ENCODE peak calls at places on chromosomes 6 and 20, in four cellular contexts. V is H1, C is HepG2, K is GM12878. Q is an unnamed sample.
A peak's percentile ranks its signal among the peaks of the same experiment; 100 is the strongest.

GRCh38 chr20:54254596-54254995 is 46.7 kb downstream of the PFDN4 start:
- DNase-seq in V (no peak), C (no peak), K (no peak), Q (no peak)

GRCh38 chr20:34570859-34571306 is 12.4 kb downstream of the MAP1LC3A start:
- DNase-seq in V (no peak), C (no peak), K (no peak), Q (no peak)

GRCh38 chr6:123715243-123715863 is 78.6 kb upstream of the TRDN start:
- DNase-seq in V (no peak), C (peak; percentile 39), K (no peak), Q (peak; percentile 6)

GRCh38 chr20:64233725-64234124 is 21.8 kb upstream of the PCMTD2 start:
- DNase-seq in V (no peak), C (no peak), K (no peak), Q (no peak)

GRCh38 chr6:12751694-12752304 is 35.2 kb downstream of the PHACTR1 start:
- DNase-seq in V (no peak), C (peak; percentile 35), K (no peak), Q (no peak)

GRCh38 chr20:3233991-3234498 is 4.9 kb downstream of the SLC4A11 start:
- DNase-seq in V (no peak), C (no peak), K (no peak), Q (no peak)

GRCh38 chr6:34547921-34548644 is 8.0 kb downstream of the SPDEF start:
- DNase-seq in V (no peak), C (no peak), K (no peak), Q (no peak)

GRCh38 chr6:56314683-56315523 is 67.5 kb upstream of the COL21A1 start:
- DNase-seq in V (no peak), C (peak; percentile 47), K (no peak), Q (peak; percentile 20)

GRCh38 chr6:65903992-65904391 is 197.0 kb upstream of the EYS start:
- DNase-seq in V (no peak), C (no peak), K (no peak), Q (no peak)

GRCh38 chr6:106186172-106186571 is 100.0 kb downstream of the PRDM1 start:
- DNase-seq in V (no peak), C (no peak), K (no peak), Q (no peak)

GRCh38 chr20:59163641-59164530 is at the start of gene ZNF831:
- DNase-seq in V (no peak), C (no peak), K (no peak), Q (no peak)

GRCh38 chr20:6265204-6265904 is 142.5 kb upstream of the FERMT1 start:
- DNase-seq in V (no peak), C (peak; percentile 55), K (no peak), Q (peak; percentile 39)

GRCh38 chr6:99250476-99250875 is 99.0 kb downstream of the FAXC start:
- DNase-seq in V (no peak), C (no peak), K (no peak), Q (no peak)

GRCh38 chr6:1987640-1988039 is 257.8 kb downstream of the GMDS start:
- DNase-seq in V (no peak), C (no peak), K (no peak), Q (no peak)

GRCh38 chr6:90148867-90149266 is 147.8 kb downstream of the BACH2 start:
- DNase-seq in V (no peak), C (no peak), K (no peak), Q (no peak)

GRCh38 chr6:113142775-113143174 is 714.4 kb upstream of the MARCKS start:
- DNase-seq in V (no peak), C (no peak), K (no peak), Q (no peak)

GRCh38 chr6:113140721-113141120 is 716.4 kb upstream of the MARCKS start:
- DNase-seq in V (no peak), C (no peak), K (no peak), Q (no peak)

DNA sequence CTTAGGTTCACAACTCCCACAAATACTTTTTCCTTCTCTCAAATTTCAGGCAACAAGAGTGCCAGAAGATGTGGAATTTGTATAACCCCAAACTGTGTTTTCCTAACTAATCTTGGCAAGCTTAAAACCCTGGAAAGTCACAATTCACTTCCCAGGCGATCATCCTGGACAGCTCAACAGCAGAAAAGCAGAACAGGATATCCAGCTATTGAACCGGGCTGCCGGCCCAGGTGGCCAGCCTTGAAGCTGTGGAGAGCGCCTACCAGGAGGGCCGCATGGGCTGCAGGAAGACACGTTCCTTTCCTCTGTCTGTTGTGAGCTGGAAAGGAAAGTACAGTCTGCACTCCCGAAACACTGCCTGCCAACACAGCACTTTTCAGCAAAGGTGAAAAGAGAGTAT is 719.7 kb upstream of the MARCKS start:
- DNase-seq in V (no peak), C (no peak), K (no peak), Q (no peak)
- TF ChIP-seq SUZ12 in V (no peak), C (no peak), K (no peak), Q (no peak)

DNA sequence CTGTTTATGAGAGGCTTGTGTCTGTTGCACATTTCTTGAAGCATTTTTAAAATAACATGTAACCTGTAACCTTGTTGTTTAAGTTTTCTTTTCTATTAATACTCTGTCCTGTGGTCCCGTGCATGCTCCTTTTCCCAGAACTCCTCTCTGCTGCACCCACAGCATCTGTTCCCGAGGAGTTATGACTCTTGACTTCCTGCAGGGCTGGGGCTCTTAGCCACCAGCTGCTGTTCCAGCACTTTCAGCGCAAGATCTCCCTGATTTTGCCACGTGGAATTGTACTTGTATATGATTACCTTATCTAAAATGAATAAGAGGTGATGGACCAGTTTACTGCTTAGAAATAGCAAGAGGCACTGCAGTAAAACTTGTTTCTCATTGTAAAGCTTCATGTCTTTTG is 150.6 kb downstream of the QKI start:
- DNase-seq in V (no peak), C (no peak), K (no peak), Q (no peak)
- TF ChIP-seq YY1 in V (no peak), C (no peak), K (no peak), Q (no peak)

DNA sequence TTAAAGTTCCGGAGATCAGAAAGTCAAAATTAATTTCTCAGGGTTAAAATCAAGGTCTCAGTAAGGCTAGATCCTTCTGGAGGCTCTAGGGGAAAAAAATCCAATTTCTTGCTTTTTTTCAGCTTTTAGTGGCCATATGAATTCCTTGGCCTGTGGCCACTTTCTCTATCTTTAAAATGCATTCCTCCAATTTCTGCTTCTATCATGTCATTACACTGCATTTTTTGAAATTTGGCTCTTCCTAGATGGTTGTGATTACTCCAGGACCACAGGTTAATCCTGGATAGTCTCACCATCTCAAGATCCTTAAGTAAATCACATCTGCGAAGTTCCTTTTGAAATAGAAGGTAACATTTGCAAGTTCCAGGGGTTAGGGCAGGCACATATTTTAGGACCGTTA is 1294.9 kb upstream of the CITED2 start:
- DNase-seq in V (no peak), C (no peak), K (no peak), Q (no peak)
- TF ChIP-seq SUZ12 in V (no peak), C (no peak), K (no peak), Q (no peak)

GRCh38 chr6:45595010-45595851 is 217.5 kb upstream of the SUPT3H start:
- DNase-seq in V (no peak), C (no peak), K (no peak), Q (no peak)

GRCh38 chr6:45591816-45592359 is 214.2 kb upstream of the SUPT3H start:
- DNase-seq in V (no peak), C (no peak), K (no peak), Q (no peak)

GRCh38 chr6:45590751-45591184 is 213.0 kb upstream of the SUPT3H start:
- DNase-seq in V (no peak), C (no peak), K (no peak), Q (no peak)

GRCh38 chr6:45591306-45591705 is 213.6 kb upstream of the SUPT3H start:
- DNase-seq in V (no peak), C (no peak), K (no peak), Q (no peak)

DNA sequence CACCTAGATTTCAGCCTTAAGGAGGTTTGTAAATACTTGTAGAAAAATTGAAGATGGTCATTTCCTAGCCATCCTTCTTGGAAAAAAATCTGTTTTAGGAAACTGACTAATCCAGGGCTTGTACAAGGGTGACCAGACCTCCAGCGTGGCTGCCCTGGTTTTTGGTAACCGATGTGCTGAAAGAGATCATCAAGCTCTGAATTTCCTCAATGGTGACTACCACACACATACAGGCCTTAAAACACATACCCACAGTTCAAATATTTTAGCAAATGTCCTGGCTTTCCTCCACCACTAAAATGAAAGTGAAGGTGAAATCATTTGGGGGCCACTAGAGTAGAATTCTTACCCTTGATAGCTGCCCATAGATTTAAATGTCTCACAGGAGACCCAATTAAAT is 215.3 kb upstream of the SUPT3H start:
- DNase-seq in V (no peak), C (no peak), K (no peak), Q (no peak)
- TF ChIP-seq YY1 in V (no peak), C (no peak), K (no peak), Q (no peak)